ENCODE peak calls at places on chromosomes 12 and 14, in four cellular contexts. One of them, this sample, is unnamed.

GRCh38 chr12:124464830-124465229 is 102.6 kb downstream of the NCOR2 start:
- ATAC-seq in gastroesophageal sphincter: no peak
- ATAC-seq in activated CD8-positive, alpha-beta memory T cell treated with anti-CD3 and anti-CD28 coated beads, Interleukin-2, amount 10 ng/mL, durations not matched to agents 7 days and 5 days: no peak
- ATAC-seq in sciatic nerve: no peak
- ATAC-seq in this sample: no peak

GRCh38 chr14:33010495-33010894 is 71.8 kb downstream of the NPAS3 start:
- ATAC-seq in gastroesophageal sphincter: no peak
- ATAC-seq in activated CD8-positive, alpha-beta memory T cell treated with anti-CD3 and anti-CD28 coated beads, Interleukin-2, amount 10 ng/mL, durations not matched to agents 7 days and 5 days: no peak
- ATAC-seq in sciatic nerve: no peak
- ATAC-seq in this sample: no peak

GRCh38 chr12:91139981-91140659 is 28.8 kb upstream of the LUM start:
- ATAC-seq in gastroesophageal sphincter: peak; percentile 74
- ATAC-seq in activated CD8-positive, alpha-beta memory T cell treated with anti-CD3 and anti-CD28 coated beads, Interleukin-2, amount 10 ng/mL, durations not matched to agents 7 days and 5 days: no peak
- ATAC-seq in sciatic nerve: peak; percentile 94
- ATAC-seq in this sample: no peak

GRCh38 chr14:74514471-74514932 is 20.9 kb downstream of the ISCA2 start:
- ATAC-seq in gastroesophageal sphincter: peak; percentile 35
- ATAC-seq in activated CD8-positive, alpha-beta memory T cell treated with anti-CD3 and anti-CD28 coated beads, Interleukin-2, amount 10 ng/mL, durations not matched to agents 7 days and 5 days: peak; percentile 16
- ATAC-seq in sciatic nerve: peak; percentile 58
- ATAC-seq in this sample: no peak

GRCh38 chr12:130513572-130513971 is 175.9 kb downstream of the PIWIL1 start:
- ATAC-seq in gastroesophageal sphincter: no peak
- ATAC-seq in activated CD8-positive, alpha-beta memory T cell treated with anti-CD3 and anti-CD28 coated beads, Interleukin-2, amount 10 ng/mL, durations not matched to agents 7 days and 5 days: no peak
- ATAC-seq in sciatic nerve: no peak
- ATAC-seq in this sample: no peak

GRCh38 chr14:91332448-91333059 is 85.1 kb downstream of the CCDC88C start:
- ATAC-seq in gastroesophageal sphincter: peak; percentile 26
- ATAC-seq in activated CD8-positive, alpha-beta memory T cell treated with anti-CD3 and anti-CD28 coated beads, Interleukin-2, amount 10 ng/mL, durations not matched to agents 7 days and 5 days: no peak
- ATAC-seq in sciatic nerve: no peak
- ATAC-seq in this sample: no peak

GRCh38 chr14:60968099-60968498 is 12.8 kb downstream of the TRMT5 start:
- ATAC-seq in gastroesophageal sphincter: no peak
- ATAC-seq in activated CD8-positive, alpha-beta memory T cell treated with anti-CD3 and anti-CD28 coated beads, Interleukin-2, amount 10 ng/mL, durations not matched to agents 7 days and 5 days: no peak
- ATAC-seq in sciatic nerve: no peak
- ATAC-seq in this sample: no peak

GRCh38 chr12:2250797-2251196 is 198.0 kb downstream of the CACNA1C start:
- ATAC-seq in gastroesophageal sphincter: no peak
- ATAC-seq in activated CD8-positive, alpha-beta memory T cell treated with anti-CD3 and anti-CD28 coated beads, Interleukin-2, amount 10 ng/mL, durations not matched to agents 7 days and 5 days: no peak
- ATAC-seq in sciatic nerve: no peak
- ATAC-seq in this sample: no peak

GRCh38 chr12:53984901-53985357 is at the start of gene HOXC10:
- ATAC-seq in gastroesophageal sphincter: peak; percentile 78
- ATAC-seq in activated CD8-positive, alpha-beta memory T cell treated with anti-CD3 and anti-CD28 coated beads, Interleukin-2, amount 10 ng/mL, durations not matched to agents 7 days and 5 days: peak; percentile 67
- ATAC-seq in sciatic nerve: peak; percentile 91
- ATAC-seq in this sample: no peak

GRCh38 chr12:73625226-73625625 is 912.4 kb upstream of the ATXN7L3B start:
- ATAC-seq in gastroesophageal sphincter: no peak
- ATAC-seq in activated CD8-positive, alpha-beta memory T cell treated with anti-CD3 and anti-CD28 coated beads, Interleukin-2, amount 10 ng/mL, durations not matched to agents 7 days and 5 days: no peak
- ATAC-seq in sciatic nerve: no peak
- ATAC-seq in this sample: no peak

GRCh38 chr12:57476993-57477709 is 2.5 kb downstream of the ARHGAP9 start:
- ATAC-seq in gastroesophageal sphincter: no peak
- ATAC-seq in activated CD8-positive, alpha-beta memory T cell treated with anti-CD3 and anti-CD28 coated beads, Interleukin-2, amount 10 ng/mL, durations not matched to agents 7 days and 5 days: no peak
- ATAC-seq in sciatic nerve: no peak
- ATAC-seq in this sample: peak; percentile 26

GRCh38 chr12:57434517-57435223 is at the start of gene INHBC:
- ATAC-seq in gastroesophageal sphincter: no peak
- ATAC-seq in activated CD8-positive, alpha-beta memory T cell treated with anti-CD3 and anti-CD28 coated beads, Interleukin-2, amount 10 ng/mL, durations not matched to agents 7 days and 5 days: no peak
- ATAC-seq in sciatic nerve: no peak
- ATAC-seq in this sample: no peak

GRCh38 chr12:91507754-91508153 is 325.1 kb upstream of the DCN start:
- ATAC-seq in gastroesophageal sphincter: no peak
- ATAC-seq in activated CD8-positive, alpha-beta memory T cell treated with anti-CD3 and anti-CD28 coated beads, Interleukin-2, amount 10 ng/mL, durations not matched to agents 7 days and 5 days: no peak
- ATAC-seq in sciatic nerve: no peak
- ATAC-seq in this sample: no peak

GRCh38 chr12:12745576-12746211 is 28.5 kb downstream of the CDKN1B start:
- ATAC-seq in gastroesophageal sphincter: no peak
- ATAC-seq in activated CD8-positive, alpha-beta memory T cell treated with anti-CD3 and anti-CD28 coated beads, Interleukin-2, amount 10 ng/mL, durations not matched to agents 7 days and 5 days: no peak
- ATAC-seq in sciatic nerve: no peak
- ATAC-seq in this sample: no peak

GRCh38 chr12:107805488-107806180 is 31.1 kb downstream of the ASCL4 start:
- ATAC-seq in gastroesophageal sphincter: no peak
- ATAC-seq in activated CD8-positive, alpha-beta memory T cell treated with anti-CD3 and anti-CD28 coated beads, Interleukin-2, amount 10 ng/mL, durations not matched to agents 7 days and 5 days: no peak
- ATAC-seq in sciatic nerve: no peak
- ATAC-seq in this sample: peak; percentile 42

GRCh38 chr14:102914474-102915291 is 7.8 kb upstream of the AMN start:
- ATAC-seq in gastroesophageal sphincter: no peak
- ATAC-seq in activated CD8-positive, alpha-beta memory T cell treated with anti-CD3 and anti-CD28 coated beads, Interleukin-2, amount 10 ng/mL, durations not matched to agents 7 days and 5 days: no peak
- ATAC-seq in sciatic nerve: no peak
- ATAC-seq in this sample: peak; percentile 49